ENCODE peak calls at places on chromosomes 1 and 21, in five cellular contexts. X, E, R, G and I are unnamed samples. For H3K4me1, the result is how much of the 10 kb centered on the place peaks cover.

GRCh38 chr1:59743324-59744108 is 71.2 kb upstream of the HOOK1 start:
- DNase-seq in X (no peak), E (no peak), R (no peak), G (no peak), I (no peak)

GRCh38 chr1:83889707-83890106 is 109.2 kb downstream of the TTLL7 start:
- DNase-seq in X (no peak), E (peak), R (no peak), G (no peak), I (no peak)

GRCh38 chr1:84271452-84272273 is 29.8 kb upstream of the SAMD13 start:
- DNase-seq in X (no peak), E (peak), R (no peak), G (no peak), I (no peak)

GRCh38 chr1:47569681-47570470 is 132.0 kb downstream of the FOXD2 start:
- DNase-seq in X (no peak), E (peak), R (no peak), G (peak), I (peak)

GRCh38 chr1:64356636-64357256 is 113.2 kb upstream of the CACHD1 start:
- DNase-seq in X (peak), E (no peak), R (no peak), G (no peak), I (no peak)

GRCh38 chr21:45010096-45010495 is 64.3 kb upstream of the ADARB1 start:
- DNase-seq in X (no peak), E (no peak), R (no peak), G (no peak), I (peak)

GRCh38 chr21:27379381-27379780 is 412.5 kb upstream of the ADAMTS5 start:
- DNase-seq in X (no peak), E (no peak), R (no peak), G (no peak), I (no peak)

GRCh38 chr1:182563095-182563494 is 26.0 kb downstream of the RNASEL start:
- DNase-seq in X (no peak), E (no peak), R (no peak), G (no peak), I (no peak)

GRCh38 chr1:35807614-35808375 is at the start of gene AGO4:
- DNase-seq in X (peak), E (peak), R (peak), G (peak), I (peak)

GRCh38 chr1:147580200-147580557 is 38.9 kb downstream of the BCL9 start:
- DNase-seq in X (no peak), E (peak), R (no peak), G (no peak), I (no peak)

GRCh38 chr1:35655196-35655595 is 13.9 kb upstream of the PSMB2 start:
- DNase-seq in X (no peak), E (no peak), R (no peak), G (no peak), I (no peak)

GRCh38 chr1:225378880-225379279 is 49.0 kb downstream of the LBR start:
- DNase-seq in X (peak), E (peak), R (no peak), G (peak), I (peak)

GRCh38 chr1:117092594-117092993 is 29.0 kb downstream of the TRIM45 start:
- DNase-seq in X (no peak), E (no peak), R (no peak), G (no peak), I (no peak)

GRCh38 chr21:29430581-29430980 is 131.9 kb downstream of the BACH1 start:
- DNase-seq in X (no peak), E (no peak), R (no peak), G (no peak), I (no peak)

GRCh38 chr1:47684964-47685762 is 247.3 kb downstream of the FOXD2 start:
- DNase-seq in X (peak), E (no peak), R (no peak), G (no peak), I (no peak)

GRCh38 chr1:168386492-168386891 is 105.8 kb downstream of the TBX19 start:
- DNase-seq in X (no peak), E (no peak), R (peak), G (no peak), I (no peak)

GRCh38 chr1:66366618-66367017 is 167.3 kb upstream of the SGIP1 start:
- DNase-seq in X (no peak), E (no peak), R (no peak), G (no peak), I (no peak)

GRCh38 chr1:223652436-223652901 is 13.0 kb downstream of the CAPN8 start:
- DNase-seq in X (peak), E (no peak), R (no peak), G (no peak), I (no peak)

GRCh38 chr1:6486433-6487011 is 4.9 kb downstream of the PLEKHG5 start:
- DNase-seq in X (peak), E (peak), R (peak), G (peak), I (peak)

GRCh38 chr1:111191496-111191895 is 8.9 kb downstream of the DENND2D start:
- DNase-seq in X (no peak), E (peak), R (no peak), G (no peak), I (no peak)

GRCh38 chr1:21292991-21293536 is 2.8 kb upstream of the ECE1 start:
- DNase-seq in X (no peak), E (no peak), R (no peak), G (no peak), I (no peak)

GRCh38 chr1:39679821-39680220 is 7.9 kb upstream of the NT5C1A start:
- DNase-seq in X (no peak), E (no peak), R (no peak), G (no peak), I (no peak)

GRCh38 chr1:26702680-26703038 is 6.8 kb downstream of the ARID1A start:
- DNase-seq in X (no peak), E (no peak), R (no peak), G (no peak), I (no peak)

GRCh38 chr1:180934563-180934962 is 21.9 kb downstream of the KIAA1614 start:
- DNase-seq in X (no peak), E (no peak), R (no peak), G (no peak), I (no peak)

GRCh38 chr1:33096358-33097005 is 15.5 kb downstream of the AZIN2 start:
- DNase-seq in X (no peak), E (peak), R (no peak), G (no peak), I (no peak)

DNA sequence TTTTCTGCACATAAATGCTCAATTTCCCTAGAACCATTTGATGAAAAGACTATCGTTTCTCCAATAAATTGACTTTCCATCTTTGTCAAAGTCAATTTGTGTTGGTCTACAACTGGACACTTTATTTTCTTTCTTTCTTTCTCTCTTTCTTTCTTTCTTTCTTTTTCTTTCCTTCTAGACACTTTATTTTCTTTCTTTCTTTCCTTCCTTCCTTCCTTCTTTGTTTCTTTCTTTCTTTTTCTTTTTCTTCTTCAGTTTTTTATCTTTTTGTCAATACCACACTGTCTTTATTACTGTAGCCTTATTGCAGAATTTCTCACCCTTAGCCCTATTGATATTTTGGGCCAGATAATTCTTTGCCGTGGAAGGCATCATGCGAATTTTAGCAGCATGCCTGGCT is 73.5 kb downstream of the FASLG start:
- DNase-seq in X (no peak), E (no peak), R (no peak), G (no peak), I (no peak)
- TF ChIP-seq MAFK in X (no peak), E (no peak), R (no peak), G (no peak), I (no peak)

GRCh38 chr1:12446593-12446992 is 171.4 kb downstream of the DHRS3 start:
- DNase-seq in X (no peak), E (no peak), R (no peak), G (no peak), I (no peak)
- H3K4me1 ChIP-seq in X (under half), E (under half), R (half or more), G (under half), I (under half)

DNA sequence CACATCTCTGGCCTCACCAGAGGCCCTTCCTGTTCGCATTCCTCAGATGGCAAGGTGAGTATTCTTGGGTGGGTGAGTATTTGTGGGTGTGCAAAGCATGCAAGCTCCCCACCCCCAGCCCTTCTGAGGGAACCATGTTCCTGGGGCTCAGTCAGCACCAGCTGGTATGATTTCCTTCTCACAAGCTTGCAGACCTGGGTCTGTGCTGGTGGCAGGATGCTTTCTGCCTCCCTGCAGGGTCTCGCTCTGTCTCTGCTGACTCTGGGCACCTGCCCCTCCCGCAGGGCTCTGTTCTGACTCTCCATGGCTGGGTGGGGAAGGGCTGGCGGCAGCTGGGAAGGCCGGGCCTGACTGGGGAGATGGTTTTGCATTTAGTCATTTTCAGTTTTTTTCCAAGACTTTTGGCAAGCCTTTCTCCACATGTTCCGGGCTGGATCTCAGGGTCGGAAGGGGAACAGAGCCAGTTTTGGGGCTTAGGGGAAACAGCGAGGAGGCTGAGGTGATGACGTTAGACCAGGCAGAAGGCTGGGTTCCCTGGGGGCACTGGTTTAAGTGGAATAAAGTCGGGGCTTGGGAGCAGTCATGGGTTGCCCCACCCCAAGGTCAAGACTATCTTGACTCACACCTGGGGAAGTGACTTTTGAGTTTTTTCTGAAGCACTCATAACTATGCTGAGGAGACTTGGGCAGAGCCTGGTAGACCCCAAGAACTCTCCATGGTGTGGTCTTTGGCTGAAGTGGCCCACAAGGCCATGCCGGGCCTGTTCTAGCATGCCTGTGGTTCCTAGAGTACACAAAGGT is 6.2 kb downstream of the RASSF5 start:
- DNase-seq in X (no peak), E (peak), R (no peak), G (no peak), I (no peak)
- TF ChIP-seq MAFK in X (no peak), E (no peak), R (no peak), G (no peak), I (no peak)

DNA sequence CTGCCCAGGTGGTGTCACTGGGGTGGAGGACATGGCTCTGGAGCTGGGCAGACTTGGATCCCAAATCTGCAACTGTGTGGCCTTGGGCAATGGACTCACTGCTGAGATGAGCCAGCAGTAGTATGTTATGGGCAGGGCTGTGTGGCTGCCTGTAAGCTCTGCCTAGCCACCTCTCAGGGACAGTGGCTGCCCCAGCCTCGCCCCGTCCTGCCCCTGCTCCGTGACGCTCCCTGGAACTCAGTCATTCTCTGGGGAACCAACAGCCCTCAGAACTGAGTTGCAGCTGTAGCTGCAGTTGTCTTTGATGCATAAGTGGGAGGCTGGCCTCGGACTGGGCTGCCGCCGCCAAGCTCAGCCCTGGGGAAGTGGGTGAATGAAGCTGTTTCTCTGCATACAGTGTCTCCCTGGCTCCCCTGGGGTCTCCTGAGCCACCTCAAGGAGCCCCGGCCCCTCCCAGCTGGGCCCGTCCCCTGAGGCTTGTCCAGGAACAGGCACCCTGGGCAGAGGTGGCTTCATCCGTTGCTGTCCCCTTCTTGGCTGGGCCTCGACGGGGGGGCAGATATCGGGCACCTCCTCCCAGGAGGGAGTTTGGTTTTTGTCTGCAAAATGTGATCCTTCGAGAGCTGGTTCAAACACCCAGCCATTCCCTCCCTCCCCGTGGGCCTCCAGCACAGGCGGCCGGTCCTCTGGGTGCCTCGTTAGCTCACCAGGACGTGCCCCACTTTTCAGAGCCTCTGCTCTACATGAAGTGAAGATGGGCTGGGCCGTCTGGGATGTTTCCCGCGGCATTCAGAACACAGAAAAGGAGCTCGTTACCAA is 26.2 kb upstream of the PLCH2 start:
- DNase-seq in X (no peak), E (no peak), R (no peak), G (no peak), I (peak)
- H3K4me1 ChIP-seq in X (under half), E (under half), R (under half), G (half or more), I (under half)

DNA sequence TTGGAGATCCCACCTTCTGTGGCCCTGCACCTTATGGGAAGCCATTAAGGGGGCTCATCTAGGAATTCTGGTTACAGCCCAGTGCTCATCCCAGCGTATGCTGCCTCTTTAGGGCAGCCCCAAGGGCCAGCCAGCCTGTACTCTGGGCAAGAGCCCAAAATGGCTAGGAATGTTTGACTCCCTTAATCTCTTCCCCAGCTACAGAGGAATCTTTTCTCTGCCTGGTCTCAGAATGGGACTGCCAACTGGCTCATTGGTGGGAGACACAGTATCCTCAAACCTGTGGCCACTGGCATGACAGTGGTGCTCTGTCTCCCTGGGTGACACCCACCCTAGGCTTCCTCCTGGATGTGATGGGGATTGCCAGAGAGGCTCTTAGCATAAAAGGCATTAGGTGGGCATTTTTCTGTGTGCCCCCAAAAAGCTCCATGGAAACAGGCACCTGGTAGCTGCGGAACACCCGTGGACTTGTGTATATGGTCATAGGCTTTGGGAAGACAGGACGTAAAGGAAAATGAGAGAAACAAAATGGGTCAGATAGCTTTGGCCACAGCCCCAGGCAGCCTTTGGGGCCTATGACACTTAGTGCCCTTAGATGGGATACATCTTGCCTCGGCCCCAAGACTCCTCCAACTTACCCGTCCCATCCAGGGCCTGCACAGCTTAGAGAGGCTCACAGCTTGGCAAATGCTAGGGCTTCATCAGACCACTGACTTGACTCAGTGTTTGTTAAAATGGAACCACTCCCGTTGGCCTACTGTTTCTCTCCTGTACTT is 6.9 kb downstream of the TMEM81 start:
- DNase-seq in X (no peak), E (no peak), R (no peak), G (no peak), I (no peak)
- TF ChIP-seq MAFK in X (no peak), E (no peak), R (no peak), G (no peak), I (no peak)

GRCh38 chr1:24929091-24929875 is 793 bp downstream of the RUNX3 start:
- DNase-seq in X (peak), E (no peak), R (no peak), G (peak), I (no peak)
- H3K4me1 ChIP-seq in X (under half), E (under half), R (under half), G (under half), I (under half)

GRCh38 chr1:31798433-31799195 is 17.2 kb downstream of the SPOCD1 start:
- DNase-seq in X (no peak), E (peak), R (no peak), G (peak), I (peak)

GRCh38 chr1:31798086-31798432 is 17.8 kb downstream of the SPOCD1 start:
- DNase-seq in X (no peak), E (no peak), R (no peak), G (no peak), I (no peak)

GRCh38 chr1:31799895-31800676 is 15.7 kb downstream of the SPOCD1 start:
- DNase-seq in X (no peak), E (no peak), R (no peak), G (no peak), I (no peak)

GRCh38 chr1:31800677-31800967 is 15.2 kb downstream of the SPOCD1 start:
- DNase-seq in X (no peak), E (no peak), R (no peak), G (no peak), I (no peak)

DNA sequence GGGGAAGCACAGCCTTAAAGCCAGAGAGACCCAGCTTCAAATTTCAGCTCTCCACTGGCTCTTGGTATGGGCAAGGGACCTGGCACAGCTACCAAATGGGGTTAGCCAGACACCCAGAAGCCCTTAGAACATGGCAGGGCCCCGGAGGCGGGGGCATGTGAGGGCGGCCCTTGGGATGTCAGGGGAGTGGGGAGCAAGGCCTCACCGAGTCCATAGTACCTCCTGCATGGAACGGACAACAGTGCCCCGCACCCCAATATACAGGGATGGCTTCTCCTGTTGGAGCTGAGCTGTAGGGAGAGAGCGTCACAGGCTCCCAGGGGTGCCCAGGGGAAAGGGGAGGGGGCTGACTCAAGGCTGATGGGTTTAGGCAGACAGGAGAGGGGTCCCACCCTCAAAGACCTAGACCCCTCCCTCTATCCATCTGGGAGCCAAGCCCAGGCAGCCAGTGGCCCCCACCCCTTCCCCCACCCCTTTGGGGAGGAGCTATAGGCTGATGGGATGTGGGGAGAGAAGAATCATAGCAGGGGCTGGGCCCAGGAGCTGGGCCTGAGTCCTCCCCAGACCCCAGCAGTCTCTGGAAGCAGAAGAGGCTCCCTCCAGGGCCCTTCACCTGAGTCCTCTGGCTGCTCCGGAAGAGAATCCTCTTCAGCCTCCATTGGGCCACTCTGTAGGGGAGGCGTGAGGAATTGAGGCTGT is 16.5 kb downstream of the SPOCD1 start:
- DNase-seq in X (no peak), E (no peak), R (no peak), G (no peak), I (no peak)
- TF ChIP-seq MAFK in X (no peak), E (no peak), R (no peak), G (no peak), I (no peak)

GRCh38 chr1:183891158-183891557 is 86.2 kb downstream of the RGL1 start:
- DNase-seq in X (no peak), E (no peak), R (no peak), G (no peak), I (no peak)

GRCh38 chr1:183887826-183888819 is 83.2 kb downstream of the RGL1 start:
- DNase-seq in X (no peak), E (peak), R (no peak), G (no peak), I (no peak)

GRCh38 chr1:183892351-183892793 is 87.5 kb downstream of the RGL1 start:
- DNase-seq in X (no peak), E (peak), R (no peak), G (peak), I (peak)

GRCh38 chr1:183885142-183885735 is 80.3 kb downstream of the RGL1 start:
- DNase-seq in X (no peak), E (peak), R (no peak), G (no peak), I (no peak)

GRCh38 chr1:183889095-183889494 is 84.2 kb downstream of the RGL1 start:
- DNase-seq in X (no peak), E (no peak), R (no peak), G (no peak), I (no peak)
- H3K4me1 ChIP-seq in X (under half), E (under half), R (under half), G (under half), I (under half)

DNA sequence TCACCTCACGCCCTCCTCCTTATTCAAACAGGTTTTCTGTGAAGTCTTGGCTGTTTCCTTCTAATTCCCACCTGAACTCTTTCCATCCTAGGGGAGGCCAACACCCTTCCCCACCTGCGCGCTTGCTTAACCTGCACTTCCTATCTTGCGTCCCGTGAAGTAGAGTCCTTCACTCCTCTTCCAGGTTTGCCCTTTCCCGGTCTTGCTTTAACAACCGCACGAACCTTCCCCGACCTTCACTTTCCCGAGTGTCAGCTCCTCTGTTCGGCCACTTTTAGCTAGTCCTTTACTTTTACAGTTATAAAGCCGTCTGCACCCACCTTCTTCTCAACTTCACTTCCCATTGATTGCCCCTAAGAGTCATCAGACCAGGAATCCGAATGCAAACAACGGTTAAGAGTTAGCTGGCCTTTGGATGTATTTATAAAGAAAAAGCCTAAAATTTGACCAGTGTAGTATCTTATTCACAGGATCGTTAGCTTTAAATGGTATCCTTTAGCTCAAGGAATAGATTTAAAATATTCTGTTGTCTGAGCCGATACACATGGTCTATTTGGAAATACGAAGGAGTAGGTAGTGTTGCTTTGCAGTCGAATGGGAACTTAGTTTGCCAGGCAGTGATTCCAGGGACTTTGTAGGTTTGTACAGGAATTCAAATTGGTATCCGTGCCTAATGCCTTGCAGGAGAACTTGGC is 1.4 kb downstream of the PPP2R5A start:
- DNase-seq in X (no peak), E (peak), R (no peak), G (no peak), I (no peak)
- TF ChIP-seq MAFK in X (no peak), E (no peak), R (no peak), G (no peak), I (no peak)